ENCODE peak calls at places on chromosome 16, in six cellular contexts. X is H1, Y is GM12878, D is HepG2, I is K562, G is GM12892. M is an unnamed sample.

GRCh38 chr16:7482596-7483290 is 150.1 kb downstream of the RBFOX1 start:
- DNase-seq in I (no peak), G (no peak), Y (no peak), X (no peak), D (no peak), M (no peak)

GRCh38 chr16:69483611-69484010 is 59.2 kb downstream of the CYB5B start:
- DNase-seq in G (no peak), X (no peak), D (no peak), I (no peak), Y (no peak), M (no peak)

GRCh38 chr16:2498531-2499253 is 15.1 kb upstream of the ATP6V0C start:
- DNase-seq in D (no peak), X (no peak), G (no peak), I (no peak), Y (no peak), M (no peak)

GRCh38 chr16:89738538-89739317 is 17.4 kb downstream of the ZNF276 start:
- DNase-seq in Y (no peak), X (no peak), I (no peak), D (no peak), G (no peak), M (no peak)

GRCh38 chr16:9090101-9090959 is 1.1 kb upstream of the HAPSTR1 start:
- DNase-seq in I (peak; percentile 58), G (peak; percentile 36), Y (no peak), X (peak; percentile 71), D (no peak), M (peak; percentile 35)

GRCh38 chr16:4846503-4846900 is 586 bp downstream of the GLYR1 start:
- DNase-seq in Y (no peak), X (no peak), D (peak; percentile 35), I (peak; percentile 65), G (peak; percentile 39), M (peak; percentile 25)

GRCh38 chr16:86212706-86213426 is 297.5 kb upstream of the FOXF1 start:
- DNase-seq in G (no peak), Y (no peak), I (no peak), X (no peak), D (no peak), M (no peak)

GRCh38 chr16:48539485-48540221 is 70.3 kb downstream of the N4BP1 start:
- DNase-seq in D (no peak), Y (no peak), X (peak; percentile 44), G (no peak), I (no peak), M (no peak)

GRCh38 chr16:54694651-54695050 is 236.0 kb upstream of the IRX5 start:
- DNase-seq in D (no peak), I (no peak), Y (no peak), G (no peak), X (no peak), M (no peak)

GRCh38 chr16:31184888-31185287 is 4.9 kb downstream of the FUS start:
- DNase-seq in G (no peak), X (no peak), D (no peak), Y (no peak), I (no peak), M (no peak)

GRCh38 chr16:87160218-87160617 is 157.0 kb downstream of the C16orf95 start:
- DNase-seq in G (no peak), I (no peak), Y (no peak), D (no peak), X (no peak), M (no peak)

GRCh38 chr16:15721018-15721417 is 71.0 kb downstream of the NDE1 start:
- DNase-seq in G (no peak), I (no peak), X (no peak), Y (no peak), D (no peak), M (no peak)

GRCh38 chr16:17229766-17230165 is 241.0 kb downstream of the XYLT1 start:
- DNase-seq in D (no peak), I (peak; percentile 2), G (no peak), Y (no peak), X (no peak), M (no peak)

GRCh38 chr16:25114121-25114520 is 2.6 kb downstream of the LCMT1 start:
- DNase-seq in X (no peak), D (no peak), I (no peak), Y (no peak), G (no peak), M (no peak)

GRCh38 chr16:28218109-28218508 is 6.3 kb upstream of the XPO6 start:
- DNase-seq in Y (no peak), D (peak; percentile 56), G (no peak), X (no peak), I (peak; percentile 49), M (peak; percentile 34)

GRCh38 chr16:30472328-30472942 is at the start of gene ITGAL:
- DNase-seq in G (peak; percentile 57), I (no peak), X (no peak), D (no peak), Y (peak; percentile 98), M (peak; percentile 68)

GRCh38 chr16:84543931-84544776 is 39.7 kb upstream of the MEAK7 start:
- DNase-seq in I (no peak), Y (no peak), D (no peak), G (no peak), X (no peak), M (no peak)

GRCh38 chr16:85902366-85903155 is 3.6 kb downstream of the IRF8 start:
- DNase-seq in G (peak; percentile 75), I (no peak), Y (peak; percentile 92), X (no peak), D (no peak), M (peak; percentile 62)

GRCh38 chr16:89257757-89258465 is 40.4 kb downstream of the ZNF778 start:
- DNase-seq in I (no peak), D (no peak), G (no peak), Y (no peak), X (no peak), M (no peak)

GRCh38 chr16:61148930-61149329 is 887.3 kb downstream of the CDH8 start:
- DNase-seq in I (no peak), X (no peak), D (peak; percentile 7), G (no peak), Y (no peak), M (no peak)

GRCh38 chr16:28873543-28874201 is 4.6 kb upstream of the ATP2A1 start:
- DNase-seq in D (no peak), I (peak; percentile 63), Y (no peak), X (peak; percentile 87), G (peak; percentile 81), M (peak; percentile 82)

GRCh38 chr16:86872833-86873232 is 294.5 kb downstream of the FOXL1 start:
- DNase-seq in D (no peak), Y (no peak), I (no peak), G (no peak), X (no peak), M (no peak)

GRCh38 chr16:85384831-85385462 is 228.2 kb upstream of the GSE1 start:
- DNase-seq in X (peak; percentile 56), Y (no peak), G (no peak), D (no peak), I (no peak), M (no peak)

GRCh38 chr16:19835989-19836421 is 48.6 kb downstream of the GPRC5B start:
- DNase-seq in D (no peak), I (no peak), X (no peak), G (no peak), Y (no peak), M (no peak)
- TF ChIP-seq TAF1 in D (no peak), I (no peak), X (no peak), G (no peak), Y (no peak), M (no peak)

GRCh38 chr16:77700846-77701245 is 21.5 kb upstream of the NUDT7 start:
- DNase-seq in X (no peak), Y (no peak), I (no peak), D (no peak), G (no peak), M (no peak)

GRCh38 chr16:77690416-77690815 is 31.9 kb upstream of the NUDT7 start:
- DNase-seq in G (no peak), Y (no peak), D (no peak), I (peak; percentile 5), X (no peak), M (no peak)

GRCh38 chr16:77692612-77693011 is 29.7 kb upstream of the NUDT7 start:
- DNase-seq in Y (no peak), D (no peak), X (no peak), I (no peak), G (no peak), M (no peak)

GRCh38 chr16:77696149-77696548 is 26.2 kb upstream of the NUDT7 start:
- DNase-seq in Y (no peak), I (peak; percentile 30), X (no peak), D (no peak), G (no peak), M (no peak)
- TF ChIP-seq POLR2AphosphoS5 in Y (no peak), I (no peak), X (no peak), D (no peak), G (no peak), M (no peak)

DNA sequence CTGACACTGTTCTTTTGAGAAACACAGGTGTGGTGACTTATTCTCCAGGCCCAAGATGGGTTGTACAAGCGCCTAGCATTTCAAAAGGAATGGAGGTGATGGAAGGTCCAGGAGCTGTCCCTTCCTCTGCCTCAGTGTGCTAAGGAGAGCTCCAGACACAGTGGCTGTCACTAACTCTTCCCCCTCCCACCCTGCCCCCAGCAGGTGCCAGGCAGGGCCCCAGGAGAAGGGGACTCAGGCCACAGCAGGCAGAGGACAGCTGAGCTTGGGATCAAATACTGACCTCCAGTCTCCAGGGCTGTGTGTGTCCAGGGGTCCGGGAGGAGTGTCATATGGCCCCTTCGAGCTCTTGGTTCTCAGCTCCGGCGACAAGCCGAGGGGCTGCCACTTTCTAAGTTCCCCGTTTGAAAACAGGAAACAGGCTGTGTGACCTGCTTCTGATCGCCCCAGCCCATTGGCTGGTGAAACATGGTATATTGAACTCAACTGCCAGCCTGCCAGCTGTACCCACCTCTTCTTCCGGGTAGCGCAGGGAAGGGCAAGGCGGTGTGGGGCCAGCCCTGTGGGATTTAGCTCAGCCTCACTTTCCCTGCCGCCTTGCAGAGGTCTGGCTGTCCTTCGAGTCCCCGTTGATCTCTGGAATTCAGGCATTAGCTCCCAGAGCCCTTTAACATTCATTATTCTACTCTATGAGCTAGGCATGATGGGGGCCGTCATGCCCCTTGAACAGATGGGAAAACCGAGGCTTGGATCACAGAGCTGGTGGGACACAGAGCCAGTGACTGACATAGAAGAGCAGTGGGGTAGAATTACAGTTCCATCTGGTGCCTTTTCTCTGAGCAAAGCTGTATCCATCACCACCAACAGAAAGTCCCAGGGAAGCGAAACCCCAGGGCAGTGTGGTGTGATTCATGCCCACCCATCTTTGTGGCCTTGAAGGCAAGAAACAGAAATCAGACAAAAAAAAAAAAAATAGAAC is at the start of gene SNX20:
- DNase-seq in I (no peak), D (no peak), G (peak; percentile 60), Y (peak; percentile 63), X (no peak), M (no peak)
- TF ChIP-seq POLR2A in I (no peak), D (no peak), G (peak; percentile 69), Y (peak; percentile 68), X (no peak), M (peak; percentile 61)

GRCh38 chr16:23500212-23500865 is 10.0 kb downstream of the GGA2 start:
- DNase-seq in X (no peak), G (no peak), D (no peak), I (no peak), Y (no peak), M (no peak)

GRCh38 chr16:23501291-23501690 is 9.0 kb downstream of the GGA2 start:
- DNase-seq in G (no peak), X (no peak), D (no peak), Y (no peak), I (no peak), M (no peak)

GRCh38 chr16:23498863-23499262 is 11.4 kb downstream of the GGA2 start:
- DNase-seq in D (peak; percentile 44), X (no peak), G (no peak), I (no peak), Y (no peak), M (no peak)

GRCh38 chr16:23500866-23501234 is 9.4 kb downstream of the GGA2 start:
- DNase-seq in G (no peak), X (no peak), I (no peak), D (no peak), Y (no peak), M (no peak)

GRCh38 chr16:23499801-23500200 is 10.5 kb downstream of the GGA2 start:
- DNase-seq in X (peak; percentile 58), G (no peak), Y (no peak), D (no peak), I (no peak), M (no peak)
- TF ChIP-seq TAF1 in X (peak; percentile 82), G (no peak), Y (no peak), D (no peak), I (no peak), M (no peak)